ENCODE peak calls at places on chromosomes 2 and 18, in six cellular contexts. U is K562, P is HepG2, L is A549, R is endothelial cell of umbilical vein, K is GM12878. E is an unnamed sample.

GRCh38 chr18:61556862-61557261 is 223.6 kb downstream of the CDH20 start:
- DNase-seq in U (no peak), P (no peak), L (no peak), R (no peak), K (no peak), E (no peak)

GRCh38 chr2:88265352-88265960 is 95.3 kb downstream of the THNSL2 start:
- DNase-seq in U (peak), P (peak), L (peak), R (no peak), K (peak), E (peak)

GRCh38 chr2:85132834-85133637 is at the start of gene TCF7L1:
- DNase-seq in U (peak), P (peak), L (peak), R (peak), K (no peak), E (peak)

GRCh38 chr2:132701810-132702209 is 31.8 kb upstream of the LYPD1 start:
- DNase-seq in U (no peak), P (no peak), L (no peak), R (no peak), K (no peak), E (no peak)

GRCh38 chr2:209960676-209961630 is 41.5 kb upstream of the RPE start:
- DNase-seq in U (peak), P (peak), L (peak), R (peak), K (no peak), E (peak)

GRCh38 chr2:74919827-74920226 is 38.6 kb upstream of the POLE4 start:
- DNase-seq in U (peak), P (peak), L (peak), R (peak), K (no peak), E (peak)

GRCh38 chr2:228181098-228182019 is at the start of gene SPHKAP:
- DNase-seq in U (no peak), P (no peak), L (peak), R (no peak), K (no peak), E (no peak)

GRCh38 chr2:213710164-213710563 is 425.9 kb downstream of the SPAG16 start:
- DNase-seq in U (no peak), P (no peak), L (no peak), R (no peak), K (no peak), E (no peak)

GRCh38 chr2:36477315-36477714 is 120.7 kb downstream of the FEZ2 start:
- DNase-seq in U (no peak), P (no peak), L (no peak), R (no peak), K (no peak), E (peak)

DNA sequence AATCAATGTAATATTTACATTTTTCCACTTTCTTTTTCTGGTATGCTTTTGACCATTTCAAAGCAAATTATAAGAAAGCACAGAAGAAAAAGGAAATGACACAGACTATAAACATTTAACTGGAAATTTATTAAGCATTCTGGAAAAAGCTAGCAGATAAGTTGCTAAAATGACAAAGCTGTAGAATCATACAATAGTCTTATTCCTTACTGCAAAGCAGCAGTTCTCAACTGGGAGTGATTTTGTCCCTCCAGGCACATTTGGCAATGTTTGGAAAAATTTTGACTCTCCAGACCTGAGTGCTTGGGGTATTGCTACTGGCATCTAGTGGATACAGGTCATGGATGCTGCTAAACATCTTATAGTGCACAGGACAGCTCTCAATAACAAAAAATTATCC is 75.1 kb downstream of the MBD5 start:
- DNase-seq in U (no peak), P (no peak), L (no peak), R (peak), K (no peak), E (no peak)
- TF ChIP-seq MYC in U (no peak), P (no peak), L (no peak), R (no peak), K (no peak), E (no peak)

DNA sequence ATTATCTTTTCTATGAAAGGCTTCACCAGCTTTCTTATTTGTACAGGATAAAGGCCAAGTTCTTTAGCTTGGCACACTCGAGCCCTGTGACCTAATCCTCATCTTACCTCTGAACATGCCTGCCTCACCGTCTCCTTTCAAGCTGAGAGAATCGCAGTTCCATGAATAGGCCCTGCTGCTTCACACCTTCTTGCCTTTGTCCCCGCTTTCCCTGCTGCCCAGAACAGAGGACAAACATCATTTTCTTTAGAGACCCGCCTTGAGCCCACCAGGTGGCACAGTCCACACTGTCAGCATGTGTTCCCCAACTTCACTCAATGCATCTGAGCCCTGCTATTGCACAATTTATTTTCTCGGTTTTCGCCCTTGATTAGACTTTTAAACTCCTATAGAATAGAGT is 1094.6 kb downstream of the BCL11A start:
- DNase-seq in U (no peak), P (no peak), L (no peak), R (no peak), K (no peak), E (peak)
- TF ChIP-seq MYC in U (no peak), P (no peak), L (no peak), R (no peak), K (no peak), E (no peak)

GRCh38 chr2:217920879-217921603 is 81.8 kb downstream of the TNS1 start:
- DNase-seq in U (no peak), P (no peak), L (no peak), R (no peak), K (no peak), E (no peak)

GRCh38 chr2:217919781-217920351 is 82.9 kb downstream of the TNS1 start:
- DNase-seq in U (no peak), P (no peak), L (peak), R (peak), K (no peak), E (peak)

GRCh38 chr2:217919204-217919603 is 83.6 kb downstream of the TNS1 start:
- DNase-seq in U (no peak), P (no peak), L (no peak), R (no peak), K (no peak), E (no peak)

GRCh38 chr2:217916504-217917254 is 86.1 kb downstream of the TNS1 start:
- DNase-seq in U (no peak), P (no peak), L (no peak), R (no peak), K (no peak), E (no peak)

DNA sequence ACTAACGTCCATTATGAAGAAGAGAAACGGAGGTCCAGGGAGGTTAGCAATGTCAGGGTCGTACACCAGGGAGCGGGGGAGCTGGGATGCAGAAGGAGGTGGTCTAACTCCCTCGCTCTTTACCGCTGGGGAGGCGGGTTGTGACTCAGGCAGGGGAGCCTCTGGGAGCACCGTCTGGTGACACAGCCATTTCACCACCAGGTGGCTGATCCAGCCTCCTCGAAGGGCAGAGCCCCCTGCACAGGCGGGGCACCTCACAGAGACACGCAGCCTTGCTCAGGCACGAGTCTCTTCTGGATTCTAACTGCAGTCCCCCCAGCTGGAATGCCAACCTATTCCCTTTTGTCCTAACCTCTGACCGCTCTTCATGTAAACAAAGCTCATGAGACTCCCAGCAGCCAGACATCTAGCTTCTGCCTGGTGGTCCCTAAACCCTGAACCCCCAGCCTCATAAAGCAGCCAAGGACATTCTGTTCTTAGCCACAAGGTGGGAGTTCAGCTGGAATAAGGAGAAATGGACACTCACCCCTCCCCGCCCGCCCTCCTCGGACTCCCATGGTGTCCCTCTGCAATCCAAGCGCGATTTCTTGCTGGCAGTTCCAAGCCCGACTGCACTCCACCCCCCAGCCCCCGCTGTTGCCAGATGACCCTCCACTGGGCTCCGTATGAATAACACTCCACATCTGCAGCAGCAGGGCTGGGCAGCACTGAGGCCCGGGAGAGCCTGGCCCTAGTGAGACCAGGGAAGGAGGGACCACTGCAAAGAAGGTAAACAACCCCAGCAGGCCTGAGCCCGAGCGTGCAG is 84.4 kb downstream of the TNS1 start:
- DNase-seq in U (peak), P (peak), L (no peak), R (no peak), K (no peak), E (peak)
- TF ChIP-seq MYC in U (no peak), P (no peak), L (no peak), R (no peak), K (no peak), E (no peak)

DNA sequence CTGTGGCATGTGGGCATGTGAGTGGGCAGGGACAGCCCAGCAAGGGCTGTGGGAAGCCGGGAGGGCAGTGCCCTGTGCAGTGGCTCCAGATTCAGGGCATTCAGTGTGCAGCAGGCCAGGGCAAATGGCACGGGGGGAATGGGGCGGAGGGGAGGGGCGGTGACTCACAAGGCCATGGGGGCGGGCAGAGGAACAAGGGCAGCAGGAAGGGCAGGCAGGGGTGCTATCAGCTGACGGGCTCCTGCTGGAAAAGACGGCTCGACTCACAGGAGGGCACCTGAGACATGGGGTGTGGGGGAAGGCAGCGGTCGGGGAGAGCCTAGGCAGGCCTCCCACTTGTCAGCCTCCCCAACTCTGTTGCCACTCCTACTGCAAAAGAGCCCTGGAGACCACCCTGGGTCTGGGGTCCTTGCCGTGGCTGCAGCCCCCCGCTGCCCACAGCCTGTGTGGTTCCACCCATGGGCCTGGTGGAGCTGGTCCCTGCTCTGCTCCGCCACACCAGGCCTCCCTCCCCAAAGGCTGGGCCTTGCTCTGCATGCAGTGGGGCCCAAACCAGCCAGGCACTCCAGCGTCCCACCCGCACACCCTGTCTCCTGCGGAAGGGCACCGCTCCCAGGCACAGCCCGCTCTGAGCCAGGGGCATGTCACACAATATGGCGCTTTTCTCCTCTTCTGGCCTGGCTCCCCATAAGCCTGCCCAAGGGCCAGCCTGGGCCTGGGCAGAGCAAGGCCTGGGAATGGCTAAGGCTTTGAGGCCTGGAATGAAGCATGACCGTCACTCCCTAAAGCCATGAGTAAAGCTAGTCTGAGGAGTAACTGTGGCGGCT is 25.9 kb downstream of the HS6ST1 start:
- DNase-seq in U (no peak), P (no peak), L (no peak), R (no peak), K (no peak), E (no peak)
- TF ChIP-seq MYC in U (no peak), P (no peak), L (no peak), R (no peak), K (no peak), E (no peak)

GRCh38 chr2:40281021-40281940 is 170.6 kb downstream of the SLC8A1 start:
- DNase-seq in U (no peak), P (no peak), L (no peak), R (peak), K (peak), E (no peak)
- TF ChIP-seq MYC in U (no peak), P (no peak), L (no peak), R (no peak), K (no peak), E (no peak)

GRCh38 chr2:239223330-239224248 is 177.2 kb downstream of the HDAC4 start:
- DNase-seq in U (no peak), P (peak), L (no peak), R (no peak), K (no peak), E (peak)
- TF ChIP-seq MYC in U (no peak), P (no peak), L (no peak), R (no peak), K (no peak), E (no peak)

GRCh38 chr2:218276986-218277755 is 6.9 kb downstream of the PNKD start:
- DNase-seq in U (no peak), P (no peak), L (no peak), R (no peak), K (no peak), E (no peak)
- TF ChIP-seq MYC in U (no peak), P (no peak), L (no peak), R (no peak), K (no peak), E (no peak)

GRCh38 chr2:7886665-7887064 is 795.2 kb upstream of the ID2 start:
- DNase-seq in U (no peak), P (peak), L (no peak), R (no peak), K (no peak), E (no peak)
- TF ChIP-seq MYC in U (no peak), P (no peak), L (no peak), R (no peak), K (no peak), E (no peak)